ENCODE peak calls at places on chromosomes 2 and 18, in six cellular contexts. One of them, this sample, is unnamed.

GRCh38 chr2:18500333-18500732 is 60.1 kb downstream of the RDH14 start:
- DNase-seq in activated T-cell treated with anti-CD3 and anti-CD28 coated beads for 48 hours: no peak
- DNase-seq in GM04503: no peak
- DNase-seq in HTR-8/SVneo: no peak
- DNase-seq in stimulated activated CD4-positive, alpha-beta T cell treated with anti-CD3 and anti-CD28 coated beads, Interleukin-15, amount 100 ng/mL, for 1 hour: no peak
- DNase-seq in uterus: no peak
- DNase-seq in this sample: no peak

GRCh38 chr2:46645681-46646162 is 166.4 kb downstream of the TMEM247 start:
- DNase-seq in stimulated activated CD4-positive, alpha-beta T cell treated with anti-CD3 and anti-CD28 coated beads, Interleukin-15, amount 100 ng/mL, for 1 hour: no peak
- DNase-seq in activated T-cell treated with anti-CD3 and anti-CD28 coated beads for 48 hours: no peak
- DNase-seq in GM04503: peak
- DNase-seq in HTR-8/SVneo: peak
- DNase-seq in uterus: peak
- DNase-seq in this sample: peak

GRCh38 chr2:238864207-238865014 is 16.5 kb downstream of the TWIST2 start:
- DNase-seq in HTR-8/SVneo: peak
- DNase-seq in activated T-cell treated with anti-CD3 and anti-CD28 coated beads for 48 hours: peak
- DNase-seq in stimulated activated CD4-positive, alpha-beta T cell treated with anti-CD3 and anti-CD28 coated beads, Interleukin-15, amount 100 ng/mL, for 1 hour: no peak
- DNase-seq in uterus: peak
- DNase-seq in GM04503: peak
- DNase-seq in this sample: peak

GRCh38 chr18:63132819-63133200 is 186.8 kb downstream of the BCL2 start:
- DNase-seq in uterus: no peak
- DNase-seq in stimulated activated CD4-positive, alpha-beta T cell treated with anti-CD3 and anti-CD28 coated beads, Interleukin-15, amount 100 ng/mL, for 1 hour: no peak
- DNase-seq in activated T-cell treated with anti-CD3 and anti-CD28 coated beads for 48 hours: no peak
- DNase-seq in GM04503: no peak
- DNase-seq in HTR-8/SVneo: no peak
- DNase-seq in this sample: no peak

GRCh38 chr2:56515399-56515798 is 331.6 kb downstream of the CCDC85A start:
- DNase-seq in uterus: no peak
- DNase-seq in stimulated activated CD4-positive, alpha-beta T cell treated with anti-CD3 and anti-CD28 coated beads, Interleukin-15, amount 100 ng/mL, for 1 hour: no peak
- DNase-seq in GM04503: no peak
- DNase-seq in HTR-8/SVneo: no peak
- DNase-seq in activated T-cell treated with anti-CD3 and anti-CD28 coated beads for 48 hours: no peak
- DNase-seq in this sample: no peak

GRCh38 chr2:121960251-121960650 is 204.8 kb downstream of the TSN start:
- DNase-seq in stimulated activated CD4-positive, alpha-beta T cell treated with anti-CD3 and anti-CD28 coated beads, Interleukin-15, amount 100 ng/mL, for 1 hour: no peak
- DNase-seq in activated T-cell treated with anti-CD3 and anti-CD28 coated beads for 48 hours: no peak
- DNase-seq in HTR-8/SVneo: no peak
- DNase-seq in uterus: no peak
- DNase-seq in GM04503: no peak
- DNase-seq in this sample: no peak

GRCh38 chr2:162731917-162732804 is 106.4 kb downstream of the KCNH7 start:
- DNase-seq in HTR-8/SVneo: no peak
- DNase-seq in uterus: no peak
- DNase-seq in activated T-cell treated with anti-CD3 and anti-CD28 coated beads for 48 hours: no peak
- DNase-seq in stimulated activated CD4-positive, alpha-beta T cell treated with anti-CD3 and anti-CD28 coated beads, Interleukin-15, amount 100 ng/mL, for 1 hour: no peak
- DNase-seq in GM04503: no peak
- DNase-seq in this sample: no peak

GRCh38 chr18:49227456-49227855 is 233.0 kb downstream of the DYM start:
- DNase-seq in stimulated activated CD4-positive, alpha-beta T cell treated with anti-CD3 and anti-CD28 coated beads, Interleukin-15, amount 100 ng/mL, for 1 hour: no peak
- DNase-seq in GM04503: no peak
- DNase-seq in uterus: no peak
- DNase-seq in HTR-8/SVneo: no peak
- DNase-seq in activated T-cell treated with anti-CD3 and anti-CD28 coated beads for 48 hours: peak
- DNase-seq in this sample: no peak

GRCh38 chr2:7071916-7072556 is 154.8 kb downstream of the RNF144A start:
- DNase-seq in GM04503: no peak
- DNase-seq in stimulated activated CD4-positive, alpha-beta T cell treated with anti-CD3 and anti-CD28 coated beads, Interleukin-15, amount 100 ng/mL, for 1 hour: no peak
- DNase-seq in uterus: no peak
- DNase-seq in activated T-cell treated with anti-CD3 and anti-CD28 coated beads for 48 hours: no peak
- DNase-seq in HTR-8/SVneo: no peak
- DNase-seq in this sample: no peak

GRCh38 chr2:3399403-3399802 is 19.9 kb downstream of the TRAPPC12 start:
- DNase-seq in HTR-8/SVneo: no peak
- DNase-seq in uterus: no peak
- DNase-seq in GM04503: no peak
- DNase-seq in stimulated activated CD4-positive, alpha-beta T cell treated with anti-CD3 and anti-CD28 coated beads, Interleukin-15, amount 100 ng/mL, for 1 hour: no peak
- DNase-seq in activated T-cell treated with anti-CD3 and anti-CD28 coated beads for 48 hours: no peak
- DNase-seq in this sample: no peak

GRCh38 chr2:932320-933221 is 18.1 kb upstream of the SNTG2 start:
- DNase-seq in GM04503: no peak
- DNase-seq in uterus: no peak
- DNase-seq in HTR-8/SVneo: no peak
- DNase-seq in stimulated activated CD4-positive, alpha-beta T cell treated with anti-CD3 and anti-CD28 coated beads, Interleukin-15, amount 100 ng/mL, for 1 hour: no peak
- DNase-seq in activated T-cell treated with anti-CD3 and anti-CD28 coated beads for 48 hours: no peak
- DNase-seq in this sample: no peak

GRCh38 chr2:7919510-7919909 is 762.3 kb upstream of the ID2 start:
- DNase-seq in HTR-8/SVneo: no peak
- DNase-seq in stimulated activated CD4-positive, alpha-beta T cell treated with anti-CD3 and anti-CD28 coated beads, Interleukin-15, amount 100 ng/mL, for 1 hour: no peak
- DNase-seq in GM04503: no peak
- DNase-seq in activated T-cell treated with anti-CD3 and anti-CD28 coated beads for 48 hours: no peak
- DNase-seq in uterus: no peak
- DNase-seq in this sample: no peak

GRCh38 chr18:48833701-48834394 is 116.9 kb downstream of the SMAD7 start:
- DNase-seq in uterus: peak
- DNase-seq in GM04503: no peak
- DNase-seq in stimulated activated CD4-positive, alpha-beta T cell treated with anti-CD3 and anti-CD28 coated beads, Interleukin-15, amount 100 ng/mL, for 1 hour: no peak
- DNase-seq in HTR-8/SVneo: no peak
- DNase-seq in activated T-cell treated with anti-CD3 and anti-CD28 coated beads for 48 hours: peak
- DNase-seq in this sample: no peak

GRCh38 chr2:200658278-200658864 is 72.6 kb downstream of the AOX1 start:
- DNase-seq in activated T-cell treated with anti-CD3 and anti-CD28 coated beads for 48 hours: no peak
- DNase-seq in GM04503: no peak
- DNase-seq in stimulated activated CD4-positive, alpha-beta T cell treated with anti-CD3 and anti-CD28 coated beads, Interleukin-15, amount 100 ng/mL, for 1 hour: no peak
- DNase-seq in HTR-8/SVneo: no peak
- DNase-seq in uterus: no peak
- DNase-seq in this sample: no peak

GRCh38 chr2:8002765-8003393 is 679.0 kb upstream of the ID2 start:
- DNase-seq in GM04503: no peak
- DNase-seq in HTR-8/SVneo: no peak
- DNase-seq in activated T-cell treated with anti-CD3 and anti-CD28 coated beads for 48 hours: no peak
- DNase-seq in uterus: no peak
- DNase-seq in stimulated activated CD4-positive, alpha-beta T cell treated with anti-CD3 and anti-CD28 coated beads, Interleukin-15, amount 100 ng/mL, for 1 hour: no peak
- DNase-seq in this sample: no peak

GRCh38 chr18:12628706-12629702 is 28.9 kb downstream of the SPIRE1 start:
- DNase-seq in HTR-8/SVneo: no peak
- DNase-seq in activated T-cell treated with anti-CD3 and anti-CD28 coated beads for 48 hours: no peak
- DNase-seq in GM04503: no peak
- DNase-seq in stimulated activated CD4-positive, alpha-beta T cell treated with anti-CD3 and anti-CD28 coated beads, Interleukin-15, amount 100 ng/mL, for 1 hour: no peak
- DNase-seq in uterus: no peak
- DNase-seq in this sample: no peak

GRCh38 chr18:47826157-47827074 is 104.0 kb downstream of the SMAD2 start:
- DNase-seq in activated T-cell treated with anti-CD3 and anti-CD28 coated beads for 48 hours: no peak
- DNase-seq in uterus: no peak
- DNase-seq in HTR-8/SVneo: no peak
- DNase-seq in GM04503: no peak
- DNase-seq in stimulated activated CD4-positive, alpha-beta T cell treated with anti-CD3 and anti-CD28 coated beads, Interleukin-15, amount 100 ng/mL, for 1 hour: no peak
- DNase-seq in this sample: no peak

GRCh38 chr18:21513292-21513691 is 87.2 kb downstream of the ESCO1 start:
- DNase-seq in HTR-8/SVneo: no peak
- DNase-seq in activated T-cell treated with anti-CD3 and anti-CD28 coated beads for 48 hours: no peak
- DNase-seq in GM04503: peak
- DNase-seq in stimulated activated CD4-positive, alpha-beta T cell treated with anti-CD3 and anti-CD28 coated beads, Interleukin-15, amount 100 ng/mL, for 1 hour: no peak
- DNase-seq in uterus: no peak
- DNase-seq in this sample: no peak

GRCh38 chr2:221571108-221571390 is 1.1 kb downstream of the EPHA4 start:
- DNase-seq in HTR-8/SVneo: no peak
- DNase-seq in uterus: no peak
- DNase-seq in activated T-cell treated with anti-CD3 and anti-CD28 coated beads for 48 hours: no peak
- DNase-seq in stimulated activated CD4-positive, alpha-beta T cell treated with anti-CD3 and anti-CD28 coated beads, Interleukin-15, amount 100 ng/mL, for 1 hour: no peak
- DNase-seq in GM04503: no peak
- DNase-seq in this sample: no peak

GRCh38 chr18:30970201-30970816 is 72.2 kb downstream of the DSC3 start:
- DNase-seq in stimulated activated CD4-positive, alpha-beta T cell treated with anti-CD3 and anti-CD28 coated beads, Interleukin-15, amount 100 ng/mL, for 1 hour: no peak
- DNase-seq in GM04503: no peak
- DNase-seq in uterus: no peak
- DNase-seq in activated T-cell treated with anti-CD3 and anti-CD28 coated beads for 48 hours: no peak
- DNase-seq in HTR-8/SVneo: no peak
- DNase-seq in this sample: no peak

GRCh38 chr2:218720048-218721041 is 9.7 kb downstream of the TTLL4 start:
- DNase-seq in GM04503: no peak
- DNase-seq in HTR-8/SVneo: no peak
- DNase-seq in uterus: no peak
- DNase-seq in stimulated activated CD4-positive, alpha-beta T cell treated with anti-CD3 and anti-CD28 coated beads, Interleukin-15, amount 100 ng/mL, for 1 hour: no peak
- DNase-seq in activated T-cell treated with anti-CD3 and anti-CD28 coated beads for 48 hours: no peak
- DNase-seq in this sample: no peak

This sample was measured in AG09309.